ENCODE peak calls at places on chromosomes 12 and 14, in seven cellular contexts. One of them, this sample, is unnamed.
A peak's percentile ranks its signal among the peaks of the same experiment; 100 is the strongest.

GRCh38 chr14:105472496-105472991 is 2.1 kb upstream of the CRIP2 start:
- DNase-seq in epithelial cell of esophagus: no peak
- DNase-seq in bronchial epithelial cell: no peak
- DNase-seq in cardiac muscle cell: no peak
- DNase-seq in Peyer's patch: no peak
- DNase-seq in endodermal cell: no peak
- DNase-seq in brain microvascular endothelial cell: no peak
- DNase-seq in this sample: no peak

GRCh38 chr14:60563113-60563512 is 54.2 kb downstream of the SIX6 start:
- DNase-seq in bronchial epithelial cell: no peak
- DNase-seq in endodermal cell: no peak
- DNase-seq in Peyer's patch: no peak
- DNase-seq in brain microvascular endothelial cell: peak; percentile 19
- DNase-seq in cardiac muscle cell: peak; percentile 17
- DNase-seq in epithelial cell of esophagus: no peak
- DNase-seq in this sample: peak; percentile 82

GRCh38 chr14:97120204-97121120 is 323.3 kb downstream of the VRK1 start:
- DNase-seq in cardiac muscle cell: no peak
- DNase-seq in endodermal cell: no peak
- DNase-seq in epithelial cell of esophagus: no peak
- DNase-seq in bronchial epithelial cell: no peak
- DNase-seq in brain microvascular endothelial cell: no peak
- DNase-seq in Peyer's patch: peak; percentile 49
- DNase-seq in this sample: no peak

GRCh38 chr12:88334271-88334670 is 192.2 kb downstream of the TMTC3 start:
- DNase-seq in brain microvascular endothelial cell: peak; percentile 50
- DNase-seq in cardiac muscle cell: peak; percentile 46
- DNase-seq in endodermal cell: no peak
- DNase-seq in epithelial cell of esophagus: peak; percentile 95
- DNase-seq in bronchial epithelial cell: peak; percentile 95
- DNase-seq in Peyer's patch: no peak
- DNase-seq in this sample: no peak

GRCh38 chr12:13982010-13982409 is 608 bp upstream of the GRIN2B start:
- DNase-seq in endodermal cell: peak; percentile 97
- DNase-seq in Peyer's patch: no peak
- DNase-seq in brain microvascular endothelial cell: no peak
- DNase-seq in epithelial cell of esophagus: no peak
- DNase-seq in bronchial epithelial cell: no peak
- DNase-seq in cardiac muscle cell: no peak
- DNase-seq in this sample: no peak

GRCh38 chr12:104588048-104588942 is 131.5 kb downstream of the CHST11 start:
- DNase-seq in endodermal cell: no peak
- DNase-seq in bronchial epithelial cell: peak; percentile 96
- DNase-seq in brain microvascular endothelial cell: peak; percentile 66
- DNase-seq in Peyer's patch: peak; percentile 29
- DNase-seq in epithelial cell of esophagus: peak; percentile 95
- DNase-seq in cardiac muscle cell: peak; percentile 27
- DNase-seq in this sample: no peak

GRCh38 chr14:34426313-34427295 is 35.4 kb downstream of the SPTSSA start:
- DNase-seq in bronchial epithelial cell: no peak
- DNase-seq in cardiac muscle cell: no peak
- DNase-seq in Peyer's patch: no peak
- DNase-seq in epithelial cell of esophagus: no peak
- DNase-seq in brain microvascular endothelial cell: no peak
- DNase-seq in endodermal cell: no peak
- DNase-seq in this sample: no peak

GRCh38 chr12:49972641-49973360 is at the start of gene AQP6:
- DNase-seq in bronchial epithelial cell: no peak
- DNase-seq in epithelial cell of esophagus: no peak
- DNase-seq in brain microvascular endothelial cell: no peak
- DNase-seq in cardiac muscle cell: no peak
- DNase-seq in Peyer's patch: no peak
- DNase-seq in endodermal cell: peak; percentile 42
- DNase-seq in this sample: no peak

GRCh38 chr12:49335955-49336644 is 888 bp downstream of the C1QL4 start:
- DNase-seq in brain microvascular endothelial cell: no peak
- DNase-seq in Peyer's patch: no peak
- DNase-seq in bronchial epithelial cell: no peak
- DNase-seq in endodermal cell: peak; percentile 78
- DNase-seq in epithelial cell of esophagus: no peak
- DNase-seq in cardiac muscle cell: no peak
- DNase-seq in this sample: no peak

GRCh38 chr12:58346032-58346632 is 404.8 kb downstream of the ATP23 start:
- DNase-seq in Peyer's patch: no peak
- DNase-seq in epithelial cell of esophagus: peak; percentile 41
- DNase-seq in endodermal cell: no peak
- DNase-seq in bronchial epithelial cell: peak; percentile 40
- DNase-seq in brain microvascular endothelial cell: peak; percentile 38
- DNase-seq in cardiac muscle cell: peak; percentile 66
- DNase-seq in this sample: no peak

GRCh38 chr14:58299665-58300202 is 1.4 kb downstream of the ARID4A start:
- DNase-seq in brain microvascular endothelial cell: no peak
- DNase-seq in epithelial cell of esophagus: no peak
- DNase-seq in bronchial epithelial cell: no peak
- DNase-seq in Peyer's patch: peak; percentile 53
- DNase-seq in endodermal cell: no peak
- DNase-seq in cardiac muscle cell: peak; percentile 14
- DNase-seq in this sample: no peak

GRCh38 chr12:93387780-93388179 is 10.1 kb downstream of the NUDT4 start:
- DNase-seq in epithelial cell of esophagus: peak; percentile 63
- DNase-seq in endodermal cell: no peak
- DNase-seq in bronchial epithelial cell: peak; percentile 67
- DNase-seq in brain microvascular endothelial cell: peak; percentile 73
- DNase-seq in Peyer's patch: no peak
- DNase-seq in cardiac muscle cell: peak; percentile 47
- DNase-seq in this sample: no peak

GRCh38 chr14:104403421-104404220 is 175.9 kb upstream of the C14orf180 start:
- DNase-seq in epithelial cell of esophagus: no peak
- DNase-seq in bronchial epithelial cell: no peak
- DNase-seq in Peyer's patch: no peak
- DNase-seq in cardiac muscle cell: no peak
- DNase-seq in endodermal cell: no peak
- DNase-seq in brain microvascular endothelial cell: no peak
- DNase-seq in this sample: no peak

GRCh38 chr12:58529897-58530296 is 390.4 kb downstream of the LRIG3 start:
- DNase-seq in brain microvascular endothelial cell: peak; percentile 93
- DNase-seq in epithelial cell of esophagus: peak; percentile 88
- DNase-seq in Peyer's patch: no peak
- DNase-seq in endodermal cell: no peak
- DNase-seq in bronchial epithelial cell: peak; percentile 90
- DNase-seq in cardiac muscle cell: peak; percentile 92
- DNase-seq in this sample: peak; percentile 82

GRCh38 chr12:41966916-41967315 is 177.8 kb downstream of the GXYLT1 start:
- DNase-seq in Peyer's patch: no peak
- DNase-seq in cardiac muscle cell: no peak
- DNase-seq in epithelial cell of esophagus: no peak
- DNase-seq in brain microvascular endothelial cell: no peak
- DNase-seq in bronchial epithelial cell: no peak
- DNase-seq in endodermal cell: no peak
- DNase-seq in this sample: no peak

GRCh38 chr12:76670776-76671175 is 93.1 kb upstream of the ZDHHC17 start:
- DNase-seq in endodermal cell: no peak
- DNase-seq in cardiac muscle cell: no peak
- DNase-seq in epithelial cell of esophagus: peak; percentile 24
- DNase-seq in brain microvascular endothelial cell: peak; percentile 33
- DNase-seq in Peyer's patch: no peak
- DNase-seq in bronchial epithelial cell: peak; percentile 18
- DNase-seq in this sample: no peak

GRCh38 chr12:128930591-128930990 is 77.3 kb downstream of the GLT1D1 start:
- DNase-seq in brain microvascular endothelial cell: no peak
- DNase-seq in cardiac muscle cell: no peak
- DNase-seq in endodermal cell: peak; percentile 53
- DNase-seq in bronchial epithelial cell: no peak
- DNase-seq in Peyer's patch: no peak
- DNase-seq in epithelial cell of esophagus: no peak
- DNase-seq in this sample: no peak

GRCh38 chr14:34733245-34733644 is 18.9 kb upstream of the CFL2 start:
- DNase-seq in endodermal cell: no peak
- DNase-seq in brain microvascular endothelial cell: no peak
- DNase-seq in cardiac muscle cell: peak; percentile 10
- DNase-seq in Peyer's patch: no peak
- DNase-seq in epithelial cell of esophagus: peak; percentile 78
- DNase-seq in bronchial epithelial cell: peak; percentile 72
- DNase-seq in this sample: no peak

GRCh38 chr14:69539631-69540410 is 34.9 kb downstream of the CCDC177 start:
- DNase-seq in cardiac muscle cell: peak; percentile 90
- DNase-seq in epithelial cell of esophagus: peak; percentile 85
- DNase-seq in Peyer's patch: no peak
- DNase-seq in brain microvascular endothelial cell: no peak
- DNase-seq in endodermal cell: no peak
- DNase-seq in bronchial epithelial cell: peak; percentile 87
- DNase-seq in this sample: peak; percentile 57

GRCh38 chr12:57089259-57090245 is 638 bp downstream of the NAB2 start:
- DNase-seq in endodermal cell: peak; percentile 80
- DNase-seq in Peyer's patch: peak; percentile 89
- DNase-seq in bronchial epithelial cell: no peak
- DNase-seq in cardiac muscle cell: peak; percentile 84
- DNase-seq in epithelial cell of esophagus: peak; percentile 42
- DNase-seq in brain microvascular endothelial cell: peak; percentile 47
- DNase-seq in this sample: no peak

GRCh38 chr14:99134333-99135046 is 137.5 kb downstream of the BCL11B start:
- DNase-seq in Peyer's patch: peak; percentile 18
- DNase-seq in bronchial epithelial cell: no peak
- DNase-seq in cardiac muscle cell: no peak
- DNase-seq in brain microvascular endothelial cell: no peak
- DNase-seq in endodermal cell: peak; percentile 15
- DNase-seq in epithelial cell of esophagus: no peak
- DNase-seq in this sample: no peak

GRCh38 chr14:99136047-99136400 is 136.0 kb downstream of the BCL11B start:
- DNase-seq in epithelial cell of esophagus: no peak
- DNase-seq in bronchial epithelial cell: no peak
- DNase-seq in cardiac muscle cell: no peak
- DNase-seq in brain microvascular endothelial cell: no peak
- DNase-seq in endodermal cell: peak; percentile 5
- DNase-seq in Peyer's patch: peak; percentile 34
- DNase-seq in this sample: no peak

GRCh38 chr14:99132821-99133562 is 139.0 kb downstream of the BCL11B start:
- DNase-seq in Peyer's patch: peak; percentile 26
- DNase-seq in brain microvascular endothelial cell: no peak
- DNase-seq in endodermal cell: peak; percentile 48
- DNase-seq in cardiac muscle cell: no peak
- DNase-seq in bronchial epithelial cell: no peak
- DNase-seq in epithelial cell of esophagus: no peak
- DNase-seq in this sample: no peak

GRCh38 chr14:99131632-99132271 is 140.2 kb downstream of the BCL11B start:
- DNase-seq in brain microvascular endothelial cell: no peak
- DNase-seq in endodermal cell: peak; percentile 35
- DNase-seq in epithelial cell of esophagus: no peak
- DNase-seq in Peyer's patch: peak; percentile 34
- DNase-seq in bronchial epithelial cell: no peak
- DNase-seq in cardiac muscle cell: no peak
- DNase-seq in this sample: no peak

GRCh38 chr14:99133563-99134332 is 138.2 kb downstream of the BCL11B start:
- DNase-seq in Peyer's patch: peak; percentile 32
- DNase-seq in cardiac muscle cell: no peak
- DNase-seq in bronchial epithelial cell: no peak
- DNase-seq in epithelial cell of esophagus: peak; percentile 42
- DNase-seq in endodermal cell: peak; percentile 58
- DNase-seq in brain microvascular endothelial cell: no peak
- DNase-seq in this sample: no peak
- TF ChIP-seq CTCF in Peyer's patch: no peak
- TF ChIP-seq CTCF in cardiac muscle cell: no peak
- TF ChIP-seq CTCF in bronchial epithelial cell: no peak
- TF ChIP-seq CTCF in epithelial cell of esophagus: no peak
- TF ChIP-seq CTCF in endodermal cell: no peak
- TF ChIP-seq CTCF in brain microvascular endothelial cell: no peak
- TF ChIP-seq CTCF in this sample: no peak

GRCh38 chr14:67820428-67820881 is 876 bp downstream of the RAD51B start:
- DNase-seq in Peyer's patch: peak; percentile 69
- DNase-seq in epithelial cell of esophagus: peak; percentile 29
- DNase-seq in brain microvascular endothelial cell: peak; percentile 6
- DNase-seq in bronchial epithelial cell: peak; percentile 36
- DNase-seq in cardiac muscle cell: peak; percentile 24
- DNase-seq in endodermal cell: peak; percentile 54
- DNase-seq in this sample: no peak

GRCh38 chr14:67819563-67820411 is at the start of gene RAD51B:
- DNase-seq in epithelial cell of esophagus: peak; percentile 82
- DNase-seq in Peyer's patch: peak; percentile 94
- DNase-seq in brain microvascular endothelial cell: peak; percentile 87
- DNase-seq in cardiac muscle cell: peak; percentile 87
- DNase-seq in endodermal cell: peak; percentile 95
- DNase-seq in bronchial epithelial cell: peak; percentile 76
- DNase-seq in this sample: no peak

GRCh38 chr14:67815573-67816235 is 686 bp downstream of the ZFYVE26 start:
- DNase-seq in brain microvascular endothelial cell: peak; percentile 48
- DNase-seq in cardiac muscle cell: peak; percentile 47
- DNase-seq in epithelial cell of esophagus: peak; percentile 53
- DNase-seq in bronchial epithelial cell: peak; percentile 57
- DNase-seq in Peyer's patch: no peak
- DNase-seq in endodermal cell: peak; percentile 49
- DNase-seq in this sample: no peak

GRCh38 chr14:67816326-67817009 is at the start of gene ZFYVE26:
- DNase-seq in Peyer's patch: peak; percentile 97
- DNase-seq in brain microvascular endothelial cell: peak; percentile 96
- DNase-seq in cardiac muscle cell: peak; percentile 95
- DNase-seq in epithelial cell of esophagus: peak; percentile 97
- DNase-seq in bronchial epithelial cell: peak; percentile 94
- DNase-seq in endodermal cell: peak; percentile 98
- DNase-seq in this sample: peak; percentile 75

GRCh38 chr14:67817750-67818438 is 1.5 kb upstream of the ZFYVE26 start:
- DNase-seq in endodermal cell: no peak
- DNase-seq in cardiac muscle cell: no peak
- DNase-seq in Peyer's patch: no peak
- DNase-seq in brain microvascular endothelial cell: no peak
- DNase-seq in epithelial cell of esophagus: no peak
- DNase-seq in bronchial epithelial cell: no peak
- DNase-seq in this sample: no peak
- H3K4me3 ChIP-seq in endodermal cell: no peak overlapping the region
- H3K4me3 ChIP-seq in cardiac muscle cell: no peak overlapping the region
- H3K4me3 ChIP-seq in Peyer's patch: no peak overlapping the region
- H3K4me3 ChIP-seq in brain microvascular endothelial cell: no peak overlapping the region
- H3K4me3 ChIP-seq in epithelial cell of esophagus: no peak overlapping the region
- H3K4me3 ChIP-seq in bronchial epithelial cell: no peak overlapping the region
- H3K4me3 ChIP-seq in this sample: no peak overlapping the region

GRCh38 chr12:92244036-92244435 is 98.4 kb upstream of the BTG1 start:
- DNase-seq in cardiac muscle cell: peak; percentile 76
- DNase-seq in epithelial cell of esophagus: no peak
- DNase-seq in endodermal cell: no peak
- DNase-seq in Peyer's patch: no peak
- DNase-seq in brain microvascular endothelial cell: no peak
- DNase-seq in bronchial epithelial cell: no peak
- DNase-seq in this sample: peak; percentile 1
- TF ChIP-seq CTCF in cardiac muscle cell: peak; percentile 12
- TF ChIP-seq CTCF in epithelial cell of esophagus: no peak
- TF ChIP-seq CTCF in endodermal cell: no peak
- TF ChIP-seq CTCF in Peyer's patch: no peak
- TF ChIP-seq CTCF in brain microvascular endothelial cell: no peak
- TF ChIP-seq CTCF in bronchial epithelial cell: no peak
- TF ChIP-seq CTCF in this sample: peak; percentile 1

DNA sequence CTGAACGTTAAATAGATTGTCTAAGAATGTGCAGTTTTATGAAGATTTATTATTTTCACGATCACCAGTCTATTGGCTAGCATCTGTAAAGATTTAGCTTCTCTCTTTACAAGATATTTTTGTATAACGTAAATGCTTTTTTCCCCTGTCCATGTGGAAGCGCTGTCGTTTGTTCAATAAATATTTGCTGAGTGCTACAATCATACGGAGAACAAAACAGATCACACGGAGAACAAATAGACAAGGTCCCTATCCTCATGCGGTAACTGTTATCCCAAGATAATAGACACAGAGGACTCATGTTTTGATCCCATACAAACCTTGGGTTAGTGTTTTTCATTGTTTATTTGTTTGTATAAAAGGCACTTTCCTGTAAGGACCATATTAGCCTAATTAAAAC is 397.5 kb downstream of the BCAT1 start:
- DNase-seq in bronchial epithelial cell: no peak
- DNase-seq in cardiac muscle cell: no peak
- DNase-seq in epithelial cell of esophagus: no peak
- DNase-seq in Peyer's patch: no peak
- DNase-seq in brain microvascular endothelial cell: no peak
- DNase-seq in endodermal cell: no peak
- DNase-seq in this sample: no peak
- H3K4me3 ChIP-seq in bronchial epithelial cell: no peak overlapping the region
- H3K4me3 ChIP-seq in cardiac muscle cell: no peak overlapping the region
- H3K4me3 ChIP-seq in epithelial cell of esophagus: no peak overlapping the region
- H3K4me3 ChIP-seq in Peyer's patch: no peak overlapping the region
- H3K4me3 ChIP-seq in brain microvascular endothelial cell: peak overlapping the region; percentile 12
- H3K4me3 ChIP-seq in endodermal cell: no peak overlapping the region
- H3K4me3 ChIP-seq in this sample: no peak overlapping the region